ENCODE peak calls at places on chromosome 18, in nine cellular contexts. One of them, this sample, is unnamed.

GRCh38 chr18:51321696-51322095 is 124.2 kb upstream of the MEX3C start:
- DNase-seq in DND-41: no peak
- DNase-seq in GM20000: no peak
- DNase-seq in heart left ventricle: no peak
- DNase-seq in body of pancreas: no peak
- DNase-seq in thyroid gland: no peak
- DNase-seq in upper lobe of right lung: no peak
- DNase-seq in HepG2: no peak
- DNase-seq in nephron progenitor cell: no peak
- DNase-seq in this sample: no peak

GRCh38 chr18:58313491-58314032 is 269.5 kb downstream of the NEDD4L start:
- DNase-seq in DND-41: no peak
- DNase-seq in GM20000: no peak
- DNase-seq in heart left ventricle: peak
- DNase-seq in body of pancreas: peak
- DNase-seq in thyroid gland: peak
- DNase-seq in upper lobe of right lung: no peak
- DNase-seq in HepG2: peak
- DNase-seq in nephron progenitor cell: no peak
- DNase-seq in this sample: no peak

GRCh38 chr18:31977270-31977872 is 34.4 kb upstream of the TRAPPC8 start:
- DNase-seq in DND-41: peak
- DNase-seq in GM20000: peak
- DNase-seq in heart left ventricle: no peak
- DNase-seq in body of pancreas: peak
- DNase-seq in thyroid gland: peak
- DNase-seq in upper lobe of right lung: no peak
- DNase-seq in HepG2: peak
- DNase-seq in nephron progenitor cell: peak
- DNase-seq in this sample: peak

GRCh38 chr18:50307738-50308470 is 20.4 kb upstream of the CXXC1 start:
- DNase-seq in DND-41: peak
- DNase-seq in GM20000: peak
- DNase-seq in heart left ventricle: peak
- DNase-seq in body of pancreas: peak
- DNase-seq in thyroid gland: peak
- DNase-seq in upper lobe of right lung: peak
- DNase-seq in HepG2: peak
- DNase-seq in nephron progenitor cell: peak
- DNase-seq in this sample: peak

GRCh38 chr18:58788971-58789797 is 75.5 kb upstream of the ZNF532 start:
- DNase-seq in DND-41: no peak
- DNase-seq in GM20000: no peak
- DNase-seq in heart left ventricle: peak
- DNase-seq in body of pancreas: no peak
- DNase-seq in thyroid gland: no peak
- DNase-seq in upper lobe of right lung: no peak
- DNase-seq in HepG2: peak
- DNase-seq in nephron progenitor cell: peak
- DNase-seq in this sample: no peak

GRCh38 chr18:3603460-3604259 is 153.7 kb downstream of the TGIF1 start:
- DNase-seq in DND-41: peak
- DNase-seq in GM20000: no peak
- DNase-seq in heart left ventricle: no peak
- DNase-seq in body of pancreas: peak
- DNase-seq in thyroid gland: peak
- DNase-seq in upper lobe of right lung: no peak
- DNase-seq in HepG2: peak
- DNase-seq in nephron progenitor cell: no peak
- DNase-seq in this sample: no peak

GRCh38 chr18:55416791-55417190 is 171.2 kb downstream of the TCF4 start:
- DNase-seq in DND-41: no peak
- DNase-seq in GM20000: no peak
- DNase-seq in heart left ventricle: no peak
- DNase-seq in body of pancreas: no peak
- DNase-seq in thyroid gland: no peak
- DNase-seq in upper lobe of right lung: no peak
- DNase-seq in HepG2: no peak
- DNase-seq in nephron progenitor cell: peak
- DNase-seq in this sample: no peak

GRCh38 chr18:42310956-42311355 is 355.9 kb downstream of the PIK3C3 start:
- DNase-seq in DND-41: no peak
- DNase-seq in GM20000: no peak
- DNase-seq in heart left ventricle: peak
- DNase-seq in body of pancreas: no peak
- DNase-seq in thyroid gland: no peak
- DNase-seq in upper lobe of right lung: no peak
- DNase-seq in HepG2: no peak
- DNase-seq in nephron progenitor cell: no peak
- DNase-seq in this sample: no peak

GRCh38 chr18:63981719-63982118 is 11.8 kb downstream of the SERPINB8 start:
- DNase-seq in DND-41: no peak
- DNase-seq in GM20000: no peak
- DNase-seq in heart left ventricle: no peak
- DNase-seq in body of pancreas: no peak
- DNase-seq in thyroid gland: no peak
- DNase-seq in upper lobe of right lung: no peak
- DNase-seq in HepG2: no peak
- DNase-seq in nephron progenitor cell: no peak
- DNase-seq in this sample: no peak

GRCh38 chr18:30945769-30946168 is 96.8 kb downstream of the DSC3 start:
- DNase-seq in DND-41: no peak
- DNase-seq in GM20000: no peak
- DNase-seq in heart left ventricle: no peak
- DNase-seq in body of pancreas: no peak
- DNase-seq in thyroid gland: no peak
- DNase-seq in upper lobe of right lung: no peak
- DNase-seq in HepG2: no peak
- DNase-seq in nephron progenitor cell: no peak
- DNase-seq in this sample: no peak

GRCh38 chr18:35451032-35451431 is 46.7 kb downstream of the INO80C start:
- DNase-seq in DND-41: no peak
- DNase-seq in GM20000: no peak
- DNase-seq in heart left ventricle: no peak
- DNase-seq in body of pancreas: no peak
- DNase-seq in thyroid gland: no peak
- DNase-seq in upper lobe of right lung: no peak
- DNase-seq in HepG2: no peak
- DNase-seq in nephron progenitor cell: no peak
- DNase-seq in this sample: no peak

GRCh38 chr18:76491436-76491800 is 3.6 kb downstream of the ZNF516 start:
- DNase-seq in DND-41: no peak
- DNase-seq in GM20000: peak
- DNase-seq in heart left ventricle: peak
- DNase-seq in body of pancreas: peak
- DNase-seq in thyroid gland: peak
- DNase-seq in upper lobe of right lung: peak
- DNase-seq in HepG2: peak
- DNase-seq in nephron progenitor cell: peak
- DNase-seq in this sample: peak

GRCh38 chr18:47752796-47753645 is 177.4 kb downstream of the SMAD2 start:
- DNase-seq in DND-41: no peak
- DNase-seq in GM20000: no peak
- DNase-seq in heart left ventricle: no peak
- DNase-seq in body of pancreas: no peak
- DNase-seq in thyroid gland: no peak
- DNase-seq in upper lobe of right lung: no peak
- DNase-seq in HepG2: no peak
- DNase-seq in nephron progenitor cell: no peak
- DNase-seq in this sample: no peak

DNA sequence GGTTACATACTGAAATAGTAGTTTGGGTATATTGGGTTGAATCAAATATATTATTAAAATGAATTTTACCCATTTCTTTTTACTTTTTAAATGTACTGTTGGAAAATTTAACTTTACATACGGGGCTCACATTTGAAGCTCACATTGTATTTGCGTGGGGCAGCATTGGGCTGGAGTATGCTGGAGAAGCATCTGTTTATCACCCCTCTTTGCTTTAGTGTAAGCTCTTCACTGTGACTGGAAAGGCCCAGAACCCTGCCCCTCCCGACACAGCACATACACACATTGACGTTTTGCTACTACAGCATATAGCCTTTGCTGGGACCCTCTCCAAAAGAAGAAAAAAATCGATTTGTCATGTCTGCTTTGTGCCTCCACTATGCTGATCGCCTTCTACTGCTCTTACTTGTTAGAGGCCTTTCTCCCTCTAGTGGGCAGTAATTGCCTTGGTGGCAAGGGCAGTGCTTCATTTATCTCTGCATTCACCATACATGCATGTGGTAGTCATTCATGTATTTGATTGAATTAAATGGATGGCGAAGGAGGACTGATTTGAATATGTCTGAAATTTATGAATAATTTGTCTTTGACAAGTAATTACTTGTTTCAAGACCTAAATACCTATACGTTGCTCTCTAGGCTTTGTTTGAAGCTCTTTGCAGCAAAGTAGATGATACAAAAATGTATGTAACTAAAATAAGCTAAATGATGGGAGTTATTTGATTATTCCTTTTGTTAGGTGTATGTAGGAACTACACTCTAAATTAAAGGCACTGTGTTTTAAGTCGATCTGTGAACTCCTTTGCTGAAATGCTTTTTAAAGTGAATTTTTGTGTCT is 37.4 kb downstream of the VAPA start:
- DNase-seq in DND-41: peak
- DNase-seq in GM20000: peak
- DNase-seq in heart left ventricle: no peak
- DNase-seq in body of pancreas: peak
- DNase-seq in thyroid gland: no peak
- DNase-seq in upper lobe of right lung: no peak
- DNase-seq in HepG2: peak
- DNase-seq in nephron progenitor cell: peak
- DNase-seq in this sample: peak
- TF ChIP-seq CTCF in DND-41: peak
- TF ChIP-seq CTCF in GM20000: peak
- TF ChIP-seq CTCF in heart left ventricle: peak
- TF ChIP-seq CTCF in body of pancreas: peak
- TF ChIP-seq CTCF in thyroid gland: no peak
- TF ChIP-seq CTCF in upper lobe of right lung: peak
- TF ChIP-seq CTCF in HepG2: peak
- TF ChIP-seq CTCF in nephron progenitor cell: peak
- TF ChIP-seq CTCF in this sample: peak

DNA sequence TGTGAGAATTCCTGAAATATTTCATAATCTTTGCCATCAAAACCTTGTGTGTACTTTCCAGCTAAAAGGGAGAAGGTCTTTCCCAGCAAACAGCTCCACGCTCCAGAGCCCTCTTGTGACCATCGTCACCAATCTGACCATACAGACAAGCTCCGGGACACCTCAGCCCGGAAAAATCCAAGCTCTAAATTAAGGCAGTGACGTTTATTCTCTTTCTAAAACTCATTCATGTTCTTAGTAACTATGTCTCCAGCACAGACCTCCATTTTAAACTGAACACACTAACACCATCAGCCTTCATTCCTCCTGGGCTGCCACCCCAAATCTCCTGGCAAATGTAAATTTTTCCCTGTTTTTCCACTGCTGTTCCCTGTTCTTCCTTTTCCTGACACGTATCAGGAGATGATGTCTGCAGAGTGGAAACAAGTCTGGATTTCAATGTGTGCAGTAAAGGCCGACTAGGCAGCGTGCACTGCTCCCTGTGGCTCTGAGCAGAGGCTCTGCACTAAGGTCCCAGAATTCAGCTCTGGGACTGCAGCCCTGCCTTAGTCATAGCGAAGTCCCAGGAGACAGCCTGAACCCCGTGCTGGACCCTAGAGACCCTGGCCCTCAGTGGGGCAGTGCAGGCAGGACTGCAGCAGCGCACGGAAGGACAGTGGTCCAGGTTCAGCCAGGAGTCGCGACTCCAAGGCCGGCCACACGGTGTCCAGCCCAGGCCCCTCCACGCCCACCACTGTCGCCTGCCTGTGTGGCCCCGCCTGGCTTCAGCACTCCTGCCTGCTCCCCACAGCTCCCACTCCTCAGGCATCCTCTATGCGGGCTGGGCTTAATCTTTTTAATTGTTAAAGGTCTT is 452.5 kb upstream of the SALL3 start:
- DNase-seq in DND-41: no peak
- DNase-seq in GM20000: no peak
- DNase-seq in heart left ventricle: no peak
- DNase-seq in body of pancreas: no peak
- DNase-seq in thyroid gland: no peak
- DNase-seq in upper lobe of right lung: no peak
- DNase-seq in HepG2: no peak
- DNase-seq in nephron progenitor cell: peak
- DNase-seq in this sample: no peak
- TF ChIP-seq CTCF in DND-41: no peak
- TF ChIP-seq CTCF in GM20000: no peak
- TF ChIP-seq CTCF in heart left ventricle: no peak
- TF ChIP-seq CTCF in body of pancreas: no peak
- TF ChIP-seq CTCF in thyroid gland: no peak
- TF ChIP-seq CTCF in upper lobe of right lung: no peak
- TF ChIP-seq CTCF in HepG2: no peak
- TF ChIP-seq CTCF in nephron progenitor cell: peak
- TF ChIP-seq CTCF in this sample: no peak

GRCh38 chr18:59837586-59837985 is 62.2 kb upstream of the PMAIP1 start:
- DNase-seq in DND-41: peak
- DNase-seq in GM20000: peak
- DNase-seq in heart left ventricle: no peak
- DNase-seq in body of pancreas: peak
- DNase-seq in thyroid gland: peak
- DNase-seq in upper lobe of right lung: no peak
- DNase-seq in HepG2: peak
- DNase-seq in nephron progenitor cell: peak
- DNase-seq in this sample: peak

GRCh38 chr18:59835656-59836379 is 64.0 kb upstream of the PMAIP1 start:
- DNase-seq in DND-41: no peak
- DNase-seq in GM20000: no peak
- DNase-seq in heart left ventricle: no peak
- DNase-seq in body of pancreas: no peak
- DNase-seq in thyroid gland: no peak
- DNase-seq in upper lobe of right lung: no peak
- DNase-seq in HepG2: no peak
- DNase-seq in nephron progenitor cell: peak
- DNase-seq in this sample: no peak

GRCh38 chr18:59842947-59843346 is 56.8 kb upstream of the PMAIP1 start:
- DNase-seq in DND-41: no peak
- DNase-seq in GM20000: no peak
- DNase-seq in heart left ventricle: no peak
- DNase-seq in body of pancreas: no peak
- DNase-seq in thyroid gland: no peak
- DNase-seq in upper lobe of right lung: no peak
- DNase-seq in HepG2: no peak
- DNase-seq in nephron progenitor cell: no peak
- DNase-seq in this sample: no peak

GRCh38 chr18:59839241-59839640 is 60.6 kb upstream of the PMAIP1 start:
- DNase-seq in DND-41: no peak
- DNase-seq in GM20000: no peak
- DNase-seq in heart left ventricle: no peak
- DNase-seq in body of pancreas: no peak
- DNase-seq in thyroid gland: no peak
- DNase-seq in upper lobe of right lung: no peak
- DNase-seq in HepG2: no peak
- DNase-seq in nephron progenitor cell: no peak
- DNase-seq in this sample: no peak

GRCh38 chr18:59839931-59840685 is 59.7 kb upstream of the PMAIP1 start:
- DNase-seq in DND-41: no peak
- DNase-seq in GM20000: no peak
- DNase-seq in heart left ventricle: no peak
- DNase-seq in body of pancreas: no peak
- DNase-seq in thyroid gland: no peak
- DNase-seq in upper lobe of right lung: no peak
- DNase-seq in HepG2: no peak
- DNase-seq in nephron progenitor cell: no peak
- DNase-seq in this sample: no peak
- TF ChIP-seq CTCF in DND-41: peak
- TF ChIP-seq CTCF in GM20000: no peak
- TF ChIP-seq CTCF in heart left ventricle: no peak
- TF ChIP-seq CTCF in body of pancreas: no peak
- TF ChIP-seq CTCF in thyroid gland: no peak
- TF ChIP-seq CTCF in upper lobe of right lung: no peak
- TF ChIP-seq CTCF in HepG2: no peak
- TF ChIP-seq CTCF in nephron progenitor cell: no peak
- TF ChIP-seq CTCF in this sample: no peak

GRCh38 chr18:46393230-46393629 is 263.8 kb downstream of the LOXHD1 start:
- DNase-seq in DND-41: no peak
- DNase-seq in GM20000: no peak
- DNase-seq in heart left ventricle: no peak
- DNase-seq in body of pancreas: no peak
- DNase-seq in thyroid gland: no peak
- DNase-seq in upper lobe of right lung: no peak
- DNase-seq in HepG2: no peak
- DNase-seq in nephron progenitor cell: peak
- DNase-seq in this sample: peak
- TF ChIP-seq CTCF in DND-41: peak
- TF ChIP-seq CTCF in GM20000: no peak
- TF ChIP-seq CTCF in heart left ventricle: no peak
- TF ChIP-seq CTCF in body of pancreas: no peak
- TF ChIP-seq CTCF in thyroid gland: no peak
- TF ChIP-seq CTCF in upper lobe of right lung: no peak
- TF ChIP-seq CTCF in HepG2: peak
- TF ChIP-seq CTCF in nephron progenitor cell: peak
- TF ChIP-seq CTCF in this sample: no peak